ENCODE peak calls at places on chromosomes 3 and 15, in eight cellular contexts. P is body of pancreas, O is testis, A is ascending aorta, X is GM23248, Q is A673, V is prostate gland, D is transverse colon. B is an unnamed sample. For H3K4me1, the result is how much of the 10 kb centered on the place peaks cover.

GRCh38 chr15:92650256-92650655 is 5.3 kb downstream of the FAM174B start:
- DNase-seq in P (peak), O (peak), A (no peak), X (no peak), Q (peak), V (no peak), D (no peak), B (no peak)

GRCh38 chr15:41495736-41496599 is 2.3 kb downstream of the ITPKA start:
- DNase-seq in P (peak), O (no peak), A (no peak), X (no peak), Q (no peak), V (no peak), D (peak), B (peak)

GRCh38 chr15:64825081-64825430 is 391 bp downstream of the PIF1 start:
- DNase-seq in P (no peak), O (no peak), A (no peak), X (peak), Q (no peak), V (no peak), D (no peak), B (no peak)

GRCh38 chr15:36080759-36081158 is 498.7 kb upstream of the CDIN1 start:
- DNase-seq in P (no peak), O (no peak), A (no peak), X (no peak), Q (no peak), V (no peak), D (no peak), B (no peak)

GRCh38 chr3:36923523-36923943 is 21.3 kb downstream of the TRANK1 start:
- DNase-seq in P (no peak), O (peak), A (no peak), X (no peak), Q (no peak), V (no peak), D (no peak), B (peak)

GRCh38 chr3:102715030-102715697 is 280.3 kb downstream of the ZPLD1 start:
- DNase-seq in P (no peak), O (no peak), A (no peak), X (peak), Q (peak), V (no peak), D (no peak), B (no peak)

GRCh38 chr15:60899322-60899966 is 329.7 kb downstream of the RORA start:
- DNase-seq in P (no peak), O (no peak), A (no peak), X (no peak), Q (no peak), V (no peak), D (no peak), B (no peak)

GRCh38 chr3:170585008-170585936 is 603 bp downstream of the SLC7A14 start:
- DNase-seq in P (no peak), O (no peak), A (no peak), X (peak), Q (no peak), V (no peak), D (no peak), B (peak)

GRCh38 chr3:171620825-171621434 is 160.7 kb upstream of the TNIK start:
- DNase-seq in P (no peak), O (no peak), A (no peak), X (peak), Q (peak), V (no peak), D (no peak), B (no peak)

GRCh38 chr15:63426552-63426951 is 44.9 kb upstream of the CA12 start:
- DNase-seq in P (no peak), O (no peak), A (no peak), X (no peak), Q (no peak), V (no peak), D (no peak), B (no peak)

GRCh38 chr15:63435416-63435815 is 53.8 kb upstream of the CA12 start:
- DNase-seq in P (no peak), O (no peak), A (no peak), X (no peak), Q (no peak), V (no peak), D (no peak), B (no peak)

GRCh38 chr15:63425426-63425825 is 43.8 kb upstream of the CA12 start:
- DNase-seq in P (no peak), O (no peak), A (no peak), X (no peak), Q (no peak), V (no peak), D (no peak), B (no peak)

GRCh38 chr15:63434567-63435219 is 53.0 kb upstream of the CA12 start:
- DNase-seq in P (no peak), O (no peak), A (no peak), X (no peak), Q (no peak), V (no peak), D (no peak), B (no peak)

GRCh38 chr15:63430766-63431451 is 49.3 kb upstream of the CA12 start:
- DNase-seq in P (no peak), O (no peak), A (no peak), X (peak), Q (no peak), V (no peak), D (no peak), B (no peak)
- H3K4me1 ChIP-seq in P (under half), O (under half), A (under half), X (under half), Q (under half), V (under half), D (under half), B (under half)

GRCh38 chr15:33008284-33009011 is 186.1 kb downstream of the FMN1 start:
- DNase-seq in P (no peak), O (no peak), A (no peak), X (peak), Q (no peak), V (no peak), D (no peak), B (no peak)
- H3K4me1 ChIP-seq in P (under half), O (under half), A (under half), X (under half), Q (under half), V (under half), D (under half), B (under half)

GRCh38 chr15:39461536-39462140 is 119.2 kb upstream of the THBS1 start:
- DNase-seq in P (peak), O (peak), A (no peak), X (peak), Q (no peak), V (no peak), D (no peak), B (no peak)

GRCh38 chr15:39465843-39466242 is 115.0 kb upstream of the THBS1 start:
- DNase-seq in P (no peak), O (no peak), A (no peak), X (peak), Q (no peak), V (no peak), D (no peak), B (no peak)

GRCh38 chr15:39459538-39459937 is 121.3 kb upstream of the THBS1 start:
- DNase-seq in P (no peak), O (no peak), A (no peak), X (peak), Q (no peak), V (no peak), D (no peak), B (no peak)

GRCh38 chr15:39460748-39461147 is 120.1 kb upstream of the THBS1 start:
- DNase-seq in P (no peak), O (no peak), A (no peak), X (no peak), Q (no peak), V (no peak), D (no peak), B (no peak)

GRCh38 chr15:39462691-39463090 is 118.2 kb upstream of the THBS1 start:
- DNase-seq in P (no peak), O (no peak), A (no peak), X (peak), Q (no peak), V (no peak), D (no peak), B (no peak)
- H3K4me1 ChIP-seq in P (under half), O (under half), A (under half), X (under half), Q (under half), V (under half), D (under half), B (under half)

GRCh38 chr3:44252332-44252731 is 10.6 kb downstream of the TOPAZ1 start:
- DNase-seq in P (no peak), O (no peak), A (no peak), X (no peak), Q (peak), V (no peak), D (no peak), B (peak)
- H3K4me1 ChIP-seq in P (under half), O (under half), A (under half), X (under half), Q (under half), V (under half), D (under half), B (under half)

DNA sequence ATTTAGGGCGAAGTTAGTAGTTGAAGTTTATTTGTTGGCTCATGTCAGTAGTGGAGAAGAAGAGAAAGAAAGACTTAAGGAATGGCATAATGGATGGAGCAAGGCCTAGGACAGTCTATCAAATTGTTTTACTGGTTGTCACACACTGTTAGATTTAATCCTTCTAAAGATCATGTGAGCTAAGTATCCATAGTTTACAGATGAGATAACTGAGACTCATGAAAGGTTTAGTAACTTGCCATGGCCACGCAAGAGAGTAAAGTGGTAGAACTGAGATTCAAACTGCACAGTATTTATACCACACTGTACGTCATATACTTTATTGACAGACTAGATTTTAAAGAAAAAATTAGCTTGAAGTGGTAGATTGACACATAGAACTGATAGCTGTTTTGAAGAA is 11.4 kb downstream of the SPRED1 start:
- DNase-seq in P (no peak), O (no peak), A (no peak), X (peak), Q (no peak), V (no peak), D (no peak), B (no peak)
- H3K4me1 ChIP-seq in P (under half), O (under half), A (under half), X (half or more), Q (under half), V (under half), D (under half), B (under half)